ENCODE peak calls at places on chromosomes 7 and 10, in four cellular contexts. K, U, O and M are unnamed samples.

GRCh38 chr7:27179503-27180430 is 5.3 kb downstream of the HOXA11 start:
- DNase-seq in K (no peak), U (peak), O (peak), M (peak)

GRCh38 chr7:139505563-139505962 is 17.9 kb upstream of the CLEC2L start:
- DNase-seq in U (peak), O (no peak), K (no peak), M (no peak)

GRCh38 chr10:61139230-61139928 is 195.4 kb upstream of the RHOBTB1 start:
- DNase-seq in K (no peak), O (no peak), U (no peak), M (no peak)

GRCh38 chr10:7942859-7943258 is 111.6 kb upstream of the GATA3 start:
- DNase-seq in O (no peak), U (no peak), K (no peak), M (no peak)

GRCh38 chr10:6361869-6362268 is 159.1 kb downstream of the PFKFB3 start:
- DNase-seq in K (no peak), O (no peak), U (no peak), M (no peak)

GRCh38 chr10:15472431-15473400 is 101.6 kb upstream of the FAM171A1 start:
- DNase-seq in O (no peak), U (no peak), K (no peak), M (no peak)

GRCh38 chr10:1004294-1004693 is 16.1 kb downstream of the GTPBP4 start:
- DNase-seq in K (no peak), U (no peak), O (no peak), M (no peak)

GRCh38 chr10:110033724-110034235 is 26.0 kb downstream of the ADD3 start:
- DNase-seq in K (no peak), O (no peak), U (no peak), M (no peak)

GRCh38 chr7:69989551-69989950 is 391.3 kb downstream of the AUTS2 start:
- DNase-seq in U (no peak), K (no peak), O (no peak), M (no peak)